ENCODE peak calls at places on chromosome 9, in ten cellular contexts. N is upper lobe of left lung, B is esophagus squamous epithelium, G is heart left ventricle, F is IMR-90, H is tibial nerve, L is right lobe of liver, Y is sigmoid colon, Z is HepG2, P is breast epithelium. Q is an unnamed sample. For H3K4me1, the result is how much of the 10 kb centered on the place peaks cover.

GRCh38 chr9:127137640-127138360 is 15.4 kb upstream of the ANGPTL2 start:
- DNase-seq in G (no peak), Z (no peak), H (no peak), P (peak), Y (no peak), B (no peak), L (no peak), N (no peak), F (no peak), Q (peak)

GRCh38 chr9:108290839-108291585 is 564.8 kb downstream of the ACTL7B start:
- DNase-seq in Z (no peak), H (no peak), B (no peak), Y (no peak), N (no peak), L (no peak), P (no peak), F (no peak), G (no peak), Q (no peak)

GRCh38 chr9:98306384-98307145 is 51.1 kb upstream of the TBC1D2 start:
- DNase-seq in F (no peak), N (no peak), Y (no peak), Z (no peak), B (no peak), P (no peak), G (no peak), H (no peak), L (no peak), Q (no peak)

GRCh38 chr9:35863583-35863982 is 6.6 kb downstream of the OR13J1 start:
- DNase-seq in Y (no peak), L (no peak), B (no peak), G (no peak), F (no peak), N (no peak), Z (no peak), H (no peak), P (no peak), Q (no peak)

GRCh38 chr9:109437286-109437685 is 60.8 kb downstream of the PTPN3 start:
- DNase-seq in P (no peak), F (no peak), Y (no peak), H (peak), N (no peak), Z (no peak), G (no peak), L (no peak), B (no peak), Q (no peak)

GRCh38 chr9:133657120-133657661 is 21.0 kb downstream of the DBH start:
- DNase-seq in N (peak), H (no peak), Y (no peak), Z (no peak), F (peak), B (no peak), P (no peak), L (no peak), G (no peak), Q (no peak)

GRCh38 chr9:80292231-80292630 is 720.5 kb downstream of the TLE4 start:
- DNase-seq in N (no peak), Z (no peak), H (no peak), B (no peak), F (no peak), P (no peak), L (no peak), G (no peak), Y (no peak), Q (no peak)

GRCh38 chr9:91958179-91958578 is 8.2 kb upstream of the ROR2 start:
- DNase-seq in Y (peak), Z (no peak), B (no peak), F (no peak), N (no peak), G (peak), L (no peak), P (no peak), H (no peak), Q (peak)

GRCh38 chr9:76373173-76373771 is 21.0 kb downstream of the RFK start:
- DNase-seq in P (no peak), H (peak), L (peak), N (no peak), Z (peak), B (no peak), Y (peak), G (peak), F (peak), Q (peak)

GRCh38 chr9:127885508-127886281 is 8.2 kb upstream of the AK1 start:
- DNase-seq in Y (no peak), Z (no peak), F (no peak), L (no peak), G (no peak), B (no peak), H (no peak), N (no peak), P (no peak), Q (no peak)

GRCh38 chr9:36870960-36871359 is 163.1 kb downstream of the PAX5 start:
- DNase-seq in G (no peak), H (no peak), Y (peak), B (no peak), Z (no peak), F (no peak), L (peak), N (no peak), P (no peak), Q (no peak)

GRCh38 chr9:127923046-127923445 is 6.2 kb upstream of the ST6GALNAC4 start:
- DNase-seq in Z (no peak), B (no peak), N (no peak), G (no peak), L (no peak), Y (no peak), P (no peak), H (no peak), F (no peak), Q (no peak)

GRCh38 chr9:93651521-93651950 is 75.2 kb downstream of the PHF2 start:
- DNase-seq in Y (peak), H (no peak), N (no peak), P (no peak), Z (no peak), B (no peak), G (no peak), L (no peak), F (no peak), Q (no peak)

GRCh38 chr9:129139993-129140396 is 28.8 kb downstream of the PTPA start:
- DNase-seq in P (peak), N (no peak), Y (peak), H (peak), Z (peak), G (peak), L (peak), F (peak), B (peak), Q (peak)

GRCh38 chr9:105244996-105245719 is 707 bp downstream of the SLC44A1 start:
- DNase-seq in N (peak), P (peak), F (no peak), H (no peak), B (no peak), L (peak), G (peak), Y (peak), Z (no peak), Q (peak)

GRCh38 chr9:121885345-121885901 is 207.7 kb downstream of the TTLL11 start:
- DNase-seq in F (peak), P (no peak), Y (no peak), H (no peak), Z (no peak), B (no peak), G (no peak), N (no peak), L (no peak), Q (no peak)

GRCh38 chr9:2745560-2746380 is 28.5 kb downstream of the KCNV2 start:
- DNase-seq in N (no peak), H (no peak), Z (no peak), B (no peak), Y (no peak), P (no peak), F (no peak), G (no peak), L (no peak), Q (no peak)
- H3K4me1 ChIP-seq in N (under half), H (under half), Z (under half), B (under half), Y (under half), P (under half), F (under half), G (under half), L (under half), Q (under half)

DNA sequence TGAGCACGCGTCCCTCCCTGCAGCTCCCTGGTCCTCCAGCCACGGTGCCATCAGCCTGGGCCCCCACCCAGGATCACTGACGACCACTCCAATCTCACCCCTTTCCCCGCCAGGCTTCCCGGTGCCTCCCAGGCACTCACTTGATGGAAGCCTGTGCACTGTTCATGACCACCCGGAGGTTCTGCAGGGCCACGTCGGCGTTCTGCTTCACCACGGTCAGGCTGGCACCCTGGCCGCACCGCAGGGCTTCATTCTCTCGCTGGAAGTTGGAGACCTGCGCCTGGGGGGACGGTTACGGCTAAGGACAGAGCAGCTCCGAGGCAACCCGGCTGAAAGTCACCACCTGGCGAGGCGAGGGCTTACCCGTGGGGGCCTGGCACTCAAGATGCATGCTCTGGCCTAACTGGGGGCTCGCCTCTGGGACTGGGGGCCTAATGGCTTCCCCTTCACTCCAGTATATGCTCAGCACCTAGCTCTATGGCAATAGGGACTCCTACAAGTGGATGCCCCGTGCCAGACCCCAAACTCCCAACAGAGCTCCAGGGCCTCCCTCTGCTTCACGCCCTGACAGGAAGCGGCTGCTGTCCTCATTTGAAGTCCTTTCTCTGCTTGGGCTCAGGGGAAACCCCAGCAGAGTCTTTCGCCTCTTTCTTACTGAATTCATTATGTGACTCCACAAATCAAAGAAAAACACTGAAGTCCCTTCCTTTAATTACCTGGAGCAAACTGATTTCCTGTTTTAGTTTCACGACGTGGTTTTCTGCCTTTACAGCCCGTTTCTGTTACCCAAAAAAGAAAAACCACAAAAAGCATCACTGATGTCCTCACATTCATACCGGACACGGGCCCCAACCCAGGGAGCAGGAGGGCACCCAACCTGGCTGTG is 4.2 kb upstream of the SNAPC4 start:
- DNase-seq in G (no peak), B (no peak), H (no peak), Z (no peak), Y (no peak), N (peak), P (no peak), L (no peak), F (no peak), Q (no peak)
- TF ChIP-seq POLR2A in G (no peak), B (no peak), H (no peak), Z (no peak), Y (no peak), N (no peak), P (no peak), L (no peak), F (no peak), Q (no peak)

DNA sequence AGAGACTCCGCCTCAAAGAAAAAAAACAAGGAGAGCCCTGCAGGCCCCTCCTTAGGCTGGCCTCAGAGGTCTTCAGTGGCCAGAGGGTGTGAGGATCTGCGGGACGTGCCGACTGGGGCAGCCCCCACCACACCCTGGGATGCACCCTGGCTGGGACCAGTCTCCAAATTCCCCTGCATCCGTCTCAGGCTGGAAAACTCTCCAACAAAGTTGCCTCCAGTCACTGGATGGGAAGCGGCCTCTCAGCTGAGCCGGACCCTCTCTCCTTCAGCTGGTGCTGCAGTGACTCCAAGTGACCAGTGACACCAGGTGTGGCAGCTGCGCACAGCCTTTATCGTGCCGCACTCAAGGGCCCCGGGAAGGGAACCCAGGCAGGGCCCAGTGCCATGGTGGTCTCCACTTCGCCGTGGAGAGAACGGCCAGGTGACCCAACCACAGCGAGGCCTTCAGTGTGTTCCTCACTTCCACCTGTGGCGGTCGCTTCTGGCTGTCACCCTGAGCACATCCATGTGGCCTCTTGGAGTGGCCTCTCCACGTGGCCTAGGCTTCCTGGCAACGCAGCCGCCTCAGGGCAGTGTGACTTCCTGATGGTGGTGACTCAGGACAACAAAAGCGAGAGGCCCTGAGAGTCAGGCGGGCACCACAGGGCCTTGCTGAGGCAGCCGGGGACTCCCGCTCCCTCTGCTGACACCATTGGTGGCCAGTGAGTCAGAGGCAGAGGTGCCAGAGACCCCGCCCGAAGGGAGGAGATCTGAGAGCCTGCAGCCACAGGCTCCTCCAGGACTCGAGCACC is 19.3 kb upstream of the CAMSAP1 start:
- DNase-seq in F (peak), B (no peak), P (peak), N (peak), L (no peak), Y (no peak), H (no peak), Z (no peak), G (peak), Q (peak)
- H3K27ac ChIP-seq in F (no peak), B (peak), P (peak), N (peak), L (no peak), Y (no peak), H (no peak), Z (no peak), G (no peak), Q (peak)

GRCh38 chr9:114689813-114690212 is 7.8 kb upstream of the TEX48 start:
- DNase-seq in P (no peak), N (no peak), L (no peak), H (no peak), Z (no peak), F (no peak), G (no peak), Y (no peak), B (no peak), Q (no peak)

GRCh38 chr9:114687034-114687433 is 5.0 kb upstream of the TEX48 start:
- DNase-seq in B (no peak), L (no peak), F (peak), P (no peak), Y (no peak), N (no peak), Z (no peak), H (no peak), G (no peak), Q (no peak)

GRCh38 chr9:114690308-114690707 is 8.3 kb upstream of the TEX48 start:
- DNase-seq in L (no peak), F (no peak), B (no peak), Y (no peak), Z (no peak), H (no peak), N (no peak), P (no peak), G (no peak), Q (no peak)

GRCh38 chr9:114688388-114688787 is 6.4 kb upstream of the TEX48 start:
- DNase-seq in F (no peak), B (no peak), G (no peak), N (no peak), L (no peak), Z (no peak), H (no peak), P (no peak), Y (no peak), Q (no peak)

DNA sequence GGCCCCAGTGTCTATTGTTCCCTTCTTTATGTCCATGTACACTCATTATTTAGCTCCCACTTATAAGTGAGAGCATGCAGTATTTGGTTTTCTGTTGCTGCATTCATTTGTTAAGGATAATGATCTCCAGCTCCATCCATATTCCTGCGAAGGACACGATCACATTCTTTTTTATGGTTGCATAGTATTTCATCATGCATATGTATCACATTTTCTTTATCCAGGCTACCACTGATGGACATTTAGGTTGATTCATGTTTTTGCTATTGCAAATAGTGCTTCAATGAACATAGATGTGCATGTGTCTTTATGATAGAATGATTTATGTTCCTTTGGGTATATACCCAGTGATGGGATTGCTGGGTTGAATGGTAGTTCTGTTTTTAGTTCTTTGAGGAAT is 6.9 kb upstream of the TEX48 start:
- DNase-seq in P (no peak), Z (no peak), Y (no peak), N (no peak), G (no peak), H (no peak), B (no peak), L (no peak), F (no peak), Q (no peak)
- H3K4me1 ChIP-seq in P (under half), Z (under half), Y (under half), N (under half), G (under half), H (under half), B (under half), L (under half), F (under half), Q (under half)

GRCh38 chr9:2144619-2145018 is 129.5 kb downstream of the SMARCA2 start:
- DNase-seq in N (no peak), G (no peak), F (no peak), B (no peak), Z (no peak), P (no peak), Y (no peak), L (no peak), H (no peak), Q (no peak)

GRCh38 chr9:2140600-2141223 is 125.6 kb downstream of the SMARCA2 start:
- DNase-seq in N (no peak), Z (no peak), G (no peak), F (no peak), Y (no peak), L (no peak), H (no peak), B (no peak), P (no peak), Q (no peak)

GRCh38 chr9:2138646-2139045 is 123.5 kb downstream of the SMARCA2 start:
- DNase-seq in N (no peak), Y (no peak), G (peak), B (no peak), L (no peak), P (no peak), Z (no peak), F (no peak), H (no peak), Q (no peak)

GRCh38 chr9:2145746-2146145 is 130.6 kb downstream of the SMARCA2 start:
- DNase-seq in Y (no peak), P (no peak), B (no peak), F (no peak), Z (no peak), H (no peak), N (no peak), L (no peak), G (no peak), Q (no peak)

GRCh38 chr9:2142212-2142611 is 127.1 kb downstream of the SMARCA2 start:
- DNase-seq in G (no peak), Z (no peak), P (no peak), Y (no peak), F (no peak), N (no peak), L (no peak), B (no peak), H (no peak), Q (no peak)
- TF ChIP-seq POLR2A in G (no peak), Z (no peak), P (no peak), Y (no peak), F (no peak), N (no peak), L (no peak), B (no peak), H (no peak), Q (no peak)

GRCh38 chr9:117644607-117645244 is 59.5 kb upstream of the TLR4 start:
- DNase-seq in Z (peak), Y (peak), N (no peak), B (peak), F (peak), L (peak), P (peak), G (peak), H (peak), Q (peak)
- H3K27ac ChIP-seq in Z (no peak), Y (no peak), N (no peak), B (no peak), F (no peak), L (peak), P (peak), G (no peak), H (no peak), Q (peak)